ENCODE peak calls at places on chromosomes 11 and 22, in four cellular contexts. P, S, Z and O are unnamed samples.

GRCh38 chr22:31272522-31273446 is 19.5 kb downstream of the PIK3IP1 start:
- DNase-seq in P (peak; percentile 49), S (no peak), Z (peak; percentile 58), O (no peak)

GRCh38 chr22:26846645-26847044 is 189.3 kb downstream of the MIAT start:
- DNase-seq in S (peak; percentile 34), P (no peak), Z (no peak), O (no peak)

GRCh38 chr11:19498986-19499669 is 213.5 kb upstream of the NAV2 start:
- DNase-seq in Z (no peak), S (peak; percentile 7), P (no peak), O (no peak)

GRCh38 chr11:92180664-92181251 is 43.9 kb upstream of the FAT3 start:
- DNase-seq in P (no peak), S (peak; percentile 1), Z (no peak), O (no peak)

GRCh38 chr11:120336641-120337132 is 474 bp downstream of the ARHGEF12 start:
- DNase-seq in S (no peak), P (no peak), Z (no peak), O (no peak)

GRCh38 chr11:66265531-66266377 is 2.7 kb upstream of the RAB1B start:
- DNase-seq in S (no peak), P (no peak), Z (no peak), O (peak; percentile 80)

GRCh38 chr22:50727678-50728522 is 10.1 kb upstream of the ACR start:
- DNase-seq in S (no peak), Z (no peak), P (no peak), O (peak; percentile 72)

GRCh38 chr11:13358871-13359270 is 81.3 kb downstream of the BMAL1 start:
- DNase-seq in Z (no peak), S (no peak), P (no peak), O (no peak)

GRCh38 chr11:64881476-64881875 is 3.1 kb upstream of the EHD1 start:
- DNase-seq in S (no peak), Z (no peak), P (no peak), O (peak; percentile 66)

GRCh38 chr11:34899633-34900016 is 16.6 kb downstream of the APIP start:
- DNase-seq in Z (no peak), S (no peak), P (no peak), O (no peak)

GRCh38 chr22:18966748-18967147 is 30.7 kb upstream of the PRODH start:
- DNase-seq in S (no peak), P (no peak), Z (no peak), O (peak; percentile 70)

GRCh38 chr11:102413497-102413896 is 39.1 kb downstream of the TMEM123 start:
- DNase-seq in S (no peak), Z (no peak), P (no peak), O (no peak)

GRCh38 chr11:5368502-5369043 is 15.0 kb upstream of the OR51M1 start:
- DNase-seq in S (no peak), P (no peak), Z (no peak), O (no peak)

GRCh38 chr22:28237092-28237491 is 318.0 kb upstream of the PITPNB start:
- DNase-seq in S (no peak), P (no peak), Z (no peak), O (no peak)

GRCh38 chr11:131274233-131274632 is 96.2 kb upstream of the NTM start:
- DNase-seq in S (no peak), Z (no peak), P (no peak), O (no peak)

GRCh38 chr11:39724404-39724803 is 1735.0 kb downstream of the LRRC4C start:
- DNase-seq in Z (no peak), P (no peak), S (no peak), O (no peak)

GRCh38 chr11:120061761-120062560 is 76.0 kb downstream of the TRIM29 start:
- DNase-seq in Z (no peak), S (no peak), P (peak; percentile 26), O (no peak)

GRCh38 chr11:10629431-10630002 is 61.1 kb upstream of the LYVE1 start:
- DNase-seq in P (no peak), Z (no peak), S (no peak), O (no peak)

GRCh38 chr22:37880668-37881440 is 25.2 kb upstream of the MICALL1 start:
- DNase-seq in P (no peak), S (no peak), Z (no peak), O (no peak)

GRCh38 chr11:18392434-18393321 is 1.7 kb upstream of the LDHA start:
- DNase-seq in Z (no peak), P (no peak), S (no peak), O (peak; percentile 78)

GRCh38 chr22:39414886-39415285 is 15.3 kb downstream of the TAB1 start:
- DNase-seq in S (no peak), Z (no peak), P (no peak), O (peak; percentile 47)

GRCh38 chr22:33984741-33985287 is 64.5 kb upstream of the LARGE1 start:
- DNase-seq in Z (peak; percentile 25), S (no peak), P (no peak), O (no peak)

GRCh38 chr22:38699784-38700183 is 959 bp downstream of the JOSD1 start:
- DNase-seq in S (no peak), Z (no peak), P (no peak), O (no peak)

GRCh38 chr11:8878771-8879170 is 32.2 kb upstream of the AKIP1 start:
- DNase-seq in P (no peak), Z (no peak), S (no peak), O (no peak)

GRCh38 chr22:22110548-22111266 is 128.1 kb upstream of the TOP3B start:
- DNase-seq in Z (no peak), S (peak; percentile 60), P (peak; percentile 95), O (peak; percentile 93)

GRCh38 chr11:124887667-124888013 is 10.0 kb downstream of the ROBO4 start:
- DNase-seq in S (no peak), P (no peak), Z (no peak), O (no peak)

GRCh38 chr22:23410411-23410810 is 169.7 kb downstream of the IGLL1 start:
- DNase-seq in Z (peak; percentile 5), S (no peak), P (no peak), O (no peak)

GRCh38 chr11:75997273-75997552 is 182.2 kb downstream of the UVRAG start:
- DNase-seq in P (no peak), S (no peak), Z (no peak), O (no peak)

GRCh38 chr11:819943-820649 is 1.4 kb downstream of the PNPLA2 start:
- DNase-seq in P (peak; percentile 96), S (no peak), Z (peak; percentile 97), O (peak; percentile 99)

GRCh38 chr11:5556596-5557188 is 8.4 kb upstream of the OR52H1 start:
- DNase-seq in Z (no peak), P (no peak), S (no peak), O (no peak)

GRCh38 chr11:114762437-114762836 is 84.1 kb downstream of the NXPE2 start:
- DNase-seq in Z (peak; percentile 48), P (no peak), S (no peak), O (no peak)

GRCh38 chr11:19777032-19777341 is 64.3 kb downstream of the NAV2 start:
- DNase-seq in Z (peak; percentile 75), P (no peak), S (no peak), O (no peak)

GRCh38 chr11:77166021-77166420 is 38.0 kb downstream of the MYO7A start:
- DNase-seq in Z (no peak), P (no peak), S (no peak), O (no peak)

GRCh38 chr11:2974272-2974671 is 17.9 kb downstream of the NAP1L4 start:
- DNase-seq in P (no peak), Z (no peak), S (no peak), O (no peak)
- TF ChIP-seq CTCF in P (no peak), Z (no peak), S (no peak), O (no peak)

DNA sequence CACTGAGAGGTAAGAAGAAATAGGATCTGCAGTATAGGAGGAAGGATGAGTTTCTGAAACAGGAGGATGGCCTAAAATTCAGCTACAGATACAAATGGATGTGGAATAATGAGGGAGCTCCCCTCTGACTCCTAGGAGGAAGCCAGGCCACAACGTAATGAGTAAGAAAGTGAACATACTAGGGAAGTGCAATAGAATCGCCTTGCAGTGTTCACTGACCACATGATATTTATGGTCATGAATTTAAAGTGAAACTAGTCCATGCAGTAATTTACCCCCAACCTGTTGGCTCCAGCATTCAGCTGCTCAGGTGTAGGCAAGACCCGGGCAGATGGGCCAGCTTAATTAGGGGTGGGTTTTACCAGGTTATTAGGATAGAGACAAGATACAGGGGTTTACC is 101.7 kb downstream of the DEUP1 start:
- DNase-seq in S (no peak), Z (no peak), P (no peak), O (no peak)
- TF ChIP-seq CTCF in S (no peak), Z (no peak), P (no peak), O (no peak)

GRCh38 chr11:48109046-48109666 is 107.5 kb upstream of the OR4B1 start:
- DNase-seq in P (peak; percentile 37), S (no peak), Z (no peak), O (no peak)
- TF ChIP-seq CTCF in P (no peak), S (peak; percentile 32), Z (no peak), O (peak; percentile 25)

GRCh38 chr11:68531129-68531693 is 70.7 kb downstream of the PPP6R3 start:
- DNase-seq in P (no peak), Z (no peak), S (no peak), O (no peak)
- TF ChIP-seq CTCF in P (no peak), Z (no peak), S (no peak), O (no peak)

GRCh38 chr11:44566559-44566949 is 1.1 kb downstream of the CD82 start:
- DNase-seq in Z (no peak), S (no peak), P (no peak), O (no peak)
- TF ChIP-seq CTCF in Z (no peak), S (no peak), P (no peak), O (no peak)

GRCh38 chr22:49724893-49725489 is 102.7 kb downstream of the BRD1 start:
- DNase-seq in P (no peak), S (no peak), Z (peak; percentile 40), O (peak; percentile 88)
- TF ChIP-seq CTCF in P (peak; percentile 62), S (peak; percentile 70), Z (peak; percentile 42), O (peak; percentile 78)

GRCh38 chr11:17098038-17098437 is 20.6 kb upstream of the RPS13 start:
- DNase-seq in Z (no peak), S (no peak), P (no peak), O (no peak)
- TF ChIP-seq CTCF in Z (no peak), S (no peak), P (no peak), O (no peak)

GRCh38 chr11:112837162-112837826 is 123.9 kb upstream of the NCAM1 start:
- DNase-seq in S (no peak), P (no peak), Z (peak; percentile 59), O (no peak)
- TF ChIP-seq CTCF in S (no peak), P (no peak), Z (no peak), O (no peak)

GRCh38 chr11:106152013-106152412 is 74.6 kb downstream of the AASDHPPT start:
- DNase-seq in S (no peak), Z (peak; percentile 29), P (no peak), O (no peak)
- TF ChIP-seq CTCF in S (peak; percentile 18), Z (no peak), P (no peak), O (no peak)